ENCODE peak calls at places on chromosomes 13 and 19, in nine cellular contexts. Z is mucosa of descending colon; X is foreskin keratinocyte; E is left lung; K is cardiac fibroblast; A is stimulated activated CD8-positive, alpha-beta memory T cell treated with anti-CD3 and anti-CD28 coated beads, Interleukin-2, amount 100 ng/mL, for 48 hours; R is frontal cortex; T is SW480; F is GM04503. Y is an unnamed sample.

GRCh38 chr13:21326155-21327030 is 132.7 kb downstream of the ZDHHC20 start:
- DNase-seq in Z (peak), T (no peak), R (no peak), X (peak), K (peak), A (no peak), E (no peak), F (peak), Y (no peak)

GRCh38 chr13:42484396-42484795 is 89.6 kb upstream of the TNFSF11 start:
- DNase-seq in T (no peak), R (no peak), Z (no peak), F (no peak), E (no peak), K (no peak), A (no peak), X (no peak), Y (no peak)

GRCh38 chr13:97367427-97367826 is 66.5 kb upstream of the RAP2A start:
- DNase-seq in Z (no peak), T (peak), R (no peak), K (peak), A (no peak), X (no peak), F (peak), E (no peak), Y (no peak)

GRCh38 chr13:49052801-49053200 is 77.1 kb downstream of the FNDC3A start:
- DNase-seq in R (no peak), T (peak), Z (no peak), K (peak), A (no peak), E (no peak), X (peak), F (no peak), Y (no peak)

GRCh38 chr19:38107129-38107528 is 116.9 kb downstream of the DPF1 start:
- DNase-seq in Z (no peak), T (no peak), A (no peak), K (no peak), E (peak), X (no peak), F (no peak), R (no peak), Y (no peak)

GRCh38 chr13:113176292-113176691 is 17.8 kb downstream of the PROZ start:
- DNase-seq in Z (no peak), K (no peak), R (no peak), E (peak), F (no peak), T (no peak), A (no peak), X (no peak), Y (no peak)

GRCh38 chr19:18742838-18743237 is 48.3 kb downstream of the COMP start:
- DNase-seq in Z (peak), X (no peak), K (no peak), R (no peak), E (no peak), F (no peak), A (no peak), T (no peak), Y (no peak)

GRCh38 chr13:30370916-30371521 is 51.3 kb upstream of the UBE2L5 start:
- DNase-seq in F (no peak), Z (no peak), A (no peak), E (no peak), K (no peak), X (no peak), T (no peak), R (no peak), Y (no peak)

GRCh38 chr19:14761607-14762006 is 16.8 kb downstream of the ADGRE2 start:
- DNase-seq in X (no peak), T (no peak), F (no peak), Z (no peak), A (no peak), R (no peak), E (no peak), K (no peak), Y (no peak)

GRCh38 chr13:77298403-77298802 is 28.5 kb downstream of the MYCBP2 start:
- DNase-seq in R (no peak), X (no peak), E (no peak), K (no peak), A (no peak), F (no peak), T (no peak), Z (no peak), Y (no peak)

GRCh38 chr13:51920267-51920666 is 58.5 kb downstream of the CCDC70 start:
- DNase-seq in A (no peak), X (no peak), T (no peak), F (no peak), K (no peak), E (no peak), R (no peak), Z (no peak), Y (no peak)

GRCh38 chr13:42011601-42012401 is 36.6 kb upstream of the DGKH start:
- DNase-seq in T (no peak), A (no peak), X (no peak), F (no peak), R (no peak), Z (peak), K (no peak), E (no peak), Y (no peak)

GRCh38 chr19:19493841-19494546 is 21.4 kb downstream of the TSSK6 start:
- DNase-seq in X (no peak), A (no peak), K (no peak), E (no peak), R (no peak), F (no peak), Z (no peak), T (no peak), Y (no peak)

GRCh38 chr19:18488838-18489626 is 32.8 kb downstream of the ELL start:
- DNase-seq in R (no peak), F (no peak), Z (no peak), X (no peak), E (no peak), A (no peak), K (no peak), T (no peak), Y (peak)

GRCh38 chr19:12202250-12202649 is 39.4 kb downstream of the ZNF136 start:
- DNase-seq in A (peak), Z (peak), K (peak), R (no peak), X (no peak), F (no peak), E (no peak), T (peak), Y (peak)

GRCh38 chr19:16943942-16944625 is 55.3 kb downstream of the F2RL3 start:
- DNase-seq in F (no peak), X (no peak), K (no peak), A (no peak), Z (no peak), E (no peak), T (no peak), R (no peak), Y (no peak)

GRCh38 chr19:19342086-19343015 is 21.7 kb downstream of the MAU2 start:
- DNase-seq in T (peak), Z (peak), X (no peak), R (peak), F (no peak), A (no peak), K (peak), E (peak), Y (peak)

GRCh38 chr19:53195265-53195879 is 2.2 kb upstream of the ZNF665 start:
- DNase-seq in E (no peak), F (peak), R (peak), Z (peak), T (peak), X (peak), K (peak), A (peak), Y (peak)

GRCh38 chr13:54799621-54800226 is 1771.1 kb downstream of the OLFM4 start:
- DNase-seq in Z (no peak), E (peak), F (no peak), R (no peak), T (no peak), A (peak), X (no peak), K (no peak), Y (no peak)

GRCh38 chr19:56671613-56671994 is at the start of gene ZNF835:
- DNase-seq in E (peak), R (peak), Z (peak), T (no peak), X (no peak), K (peak), F (no peak), A (peak), Y (peak)

GRCh38 chr19:8601796-8602195 is 8.7 kb downstream of the ADAMTS10 start:
- DNase-seq in K (no peak), T (no peak), A (no peak), E (no peak), F (no peak), R (no peak), X (no peak), Z (no peak), Y (no peak)